ENCODE peak calls at places on chromosome 10, in four cellular contexts. H, N, M and W are unnamed samples. For H3K4me1, the result is how much of the 10 kb centered on the place peaks cover.

GRCh38 chr10:78805176-78805575 is 263.6 kb upstream of the ZMIZ1 start:
- DNase-seq in H (no peak), N (peak), M (peak), W (peak)

GRCh38 chr10:32190890-32191491 is 134.8 kb upstream of the KIF5B start:
- DNase-seq in H (peak), N (peak), M (no peak), W (no peak)

GRCh38 chr10:99832439-99832838 is 50.0 kb downstream of the ABCC2 start:
- DNase-seq in H (no peak), N (no peak), M (no peak), W (no peak)

GRCh38 chr10:107163086-107163880 is 1.2 kb downstream of the SORCS1 start:
- DNase-seq in H (peak), N (no peak), M (no peak), W (no peak)

GRCh38 chr10:106189254-106189653 is 975.3 kb downstream of the SORCS1 start:
- DNase-seq in H (peak), N (peak), M (no peak), W (no peak)

GRCh38 chr10:71998119-71998839 is 34.1 kb downstream of the CHST3 start:
- DNase-seq in H (no peak), N (peak), M (no peak), W (peak)

GRCh38 chr10:129517680-129518057 is 50.6 kb downstream of the MGMT start:
- DNase-seq in H (no peak), N (no peak), M (no peak), W (no peak)

GRCh38 chr10:31704195-31704594 is 224.4 kb downstream of the ARHGAP12 start:
- DNase-seq in H (no peak), N (no peak), M (no peak), W (no peak)

DNA sequence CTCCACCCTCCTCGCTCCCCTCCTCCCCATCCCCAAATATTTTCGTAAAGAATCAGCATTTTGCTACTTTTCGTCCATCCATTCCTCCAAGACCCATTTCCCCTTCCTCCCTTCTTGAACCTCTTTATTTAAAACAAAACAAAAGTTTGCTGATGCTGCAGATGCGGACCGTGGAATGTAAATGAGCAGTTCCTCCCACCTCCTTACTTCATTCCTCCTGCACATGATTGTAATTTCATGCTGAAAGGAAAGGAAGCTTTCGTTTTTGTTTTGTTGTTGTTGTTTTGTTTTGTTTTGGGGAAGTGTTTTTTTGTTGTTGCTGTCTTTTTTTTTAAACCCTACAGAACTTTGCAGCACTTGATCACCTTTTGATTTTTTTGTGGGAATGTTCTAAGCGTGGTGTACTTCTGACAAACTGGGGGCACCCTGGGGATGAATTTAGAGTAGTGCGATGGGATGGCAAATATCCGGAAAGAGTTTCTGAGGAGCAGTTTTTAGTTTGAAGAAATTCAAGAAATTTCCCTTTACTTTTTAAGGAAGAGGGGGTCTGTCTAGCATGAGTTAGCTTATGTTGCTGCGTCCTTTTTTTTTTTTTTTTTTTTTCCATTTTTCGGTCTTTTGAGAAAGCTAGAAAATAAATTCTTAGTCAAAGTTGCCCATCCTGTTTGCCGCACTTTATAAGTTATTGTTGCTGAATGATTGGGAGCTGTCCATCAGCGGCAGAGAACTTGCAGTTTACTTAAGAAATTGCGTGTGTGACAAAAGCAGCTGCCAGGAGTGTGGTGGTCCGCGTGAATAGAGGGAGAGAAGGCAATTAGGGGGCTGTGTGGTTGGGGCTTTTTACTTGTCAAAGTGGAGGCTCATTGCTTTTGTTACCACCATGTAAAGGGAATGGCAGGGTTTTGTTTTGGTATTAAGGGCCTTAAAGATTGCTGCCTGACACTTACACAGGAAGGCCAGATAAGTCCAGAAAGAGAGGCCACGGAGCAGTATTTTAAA is 177.5 kb downstream of the TCF7L2 start:
- DNase-seq in H (peak), N (no peak), M (no peak), W (no peak)
- H3K27ac ChIP-seq in H (peak), N (no peak), M (no peak), W (peak)

GRCh38 chr10:124705817-124706461 is 38.2 kb downstream of the FAM53B start:
- DNase-seq in H (no peak), N (no peak), M (no peak), W (no peak)
- H3K4me1 ChIP-seq in H (under half), N (under half), M (under half), W (half or more)

GRCh38 chr10:103448751-103449150 is 3.4 kb downstream of the CALHM2 start:
- DNase-seq in H (no peak), N (peak), M (no peak), W (peak)
- H3K4me3 ChIP-seq in H (peak), N (no peak), M (no peak), W (peak)

GRCh38 chr10:11655839-11656238 is 44.4 kb upstream of the USP6NL start:
- DNase-seq in H (no peak), N (no peak), M (no peak), W (no peak)
- H3K27ac ChIP-seq in H (no peak), N (no peak), M (no peak), W (no peak)

GRCh38 chr10:67110286-67110685 is 184.4 kb downstream of the LRRTM3 start:
- DNase-seq in H (no peak), N (no peak), M (no peak), W (no peak)

DNA sequence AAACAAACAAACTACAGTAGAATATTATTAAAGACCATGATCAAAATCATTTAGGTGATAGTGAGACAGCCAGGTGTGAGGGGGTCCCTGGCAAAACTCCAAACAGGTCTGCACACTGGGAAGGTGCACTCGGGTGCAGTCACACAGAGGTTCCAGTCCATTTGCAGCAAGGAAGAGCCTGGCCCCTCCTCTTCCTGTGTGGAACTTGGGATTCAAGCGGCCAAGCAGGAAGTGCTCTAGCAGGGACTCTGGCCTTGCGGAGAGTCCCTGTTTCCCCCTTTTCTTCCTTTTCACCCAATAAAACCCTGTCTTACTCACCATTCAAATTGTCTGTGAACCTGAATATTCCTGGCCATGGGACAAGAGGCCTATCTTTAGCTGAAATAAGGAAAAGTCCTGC is 181.8 kb downstream of the LRRTM3 start:
- DNase-seq in H (no peak), N (no peak), M (no peak), W (no peak)
- H3K4me1 ChIP-seq in H (under half), N (under half), M (under half), W (under half)

GRCh38 chr10:101217450-101218281 is 11.6 kb downstream of the LBX1 start:
- DNase-seq in H (peak), N (peak), M (peak), W (no peak)
- H3K4me3 ChIP-seq in H (no peak), N (peak), M (no peak), W (peak)

DNA sequence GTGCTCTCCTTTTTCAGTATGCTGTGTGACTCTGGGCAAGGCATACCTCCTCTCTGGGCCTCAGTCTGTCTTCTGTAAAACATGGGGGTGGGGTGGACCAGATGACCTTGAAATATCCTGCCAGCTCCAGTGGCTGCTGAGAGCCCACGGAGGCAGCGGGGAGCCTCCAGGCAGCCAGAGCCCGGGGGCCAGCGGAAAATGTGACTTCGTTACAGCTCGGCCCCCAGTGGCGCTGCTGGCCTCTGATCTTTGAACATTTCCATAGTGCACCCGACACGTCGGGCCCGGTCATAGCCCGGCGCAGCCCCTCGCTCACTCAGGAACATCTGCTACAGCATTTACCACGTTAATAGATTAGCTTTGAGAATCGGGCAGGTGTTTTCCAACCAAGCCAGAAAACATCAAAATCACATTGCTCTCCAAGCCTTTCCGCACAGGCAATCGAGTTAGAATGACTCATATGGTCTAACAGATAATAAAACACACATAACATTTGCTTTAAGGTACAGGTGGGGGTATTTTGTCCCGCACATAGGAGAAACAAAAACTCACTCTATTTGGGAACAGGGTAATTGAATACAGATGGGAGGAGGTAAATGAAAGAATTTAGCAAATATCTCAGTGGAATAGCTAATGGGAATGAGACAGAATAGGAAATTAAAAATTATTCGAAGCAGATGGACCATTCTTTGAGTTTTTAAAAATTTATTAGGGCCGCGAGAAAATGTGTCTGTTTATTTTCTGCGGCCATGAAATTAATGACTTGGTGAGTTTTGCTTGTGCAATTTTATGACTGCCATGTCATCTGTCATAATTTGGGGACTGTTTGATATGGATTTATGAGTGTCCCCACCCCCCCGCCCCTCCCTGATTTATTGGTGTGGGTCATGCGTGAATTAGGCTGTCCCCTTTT is 26.3 kb upstream of the COMTD1 start:
- DNase-seq in H (no peak), N (peak), M (peak), W (no peak)
- H3K27ac ChIP-seq in H (no peak), N (peak), M (peak), W (no peak)

GRCh38 chr10:33304553-33304952 is 29.9 kb downstream of the NRP1 start:
- DNase-seq in H (no peak), N (no peak), M (no peak), W (no peak)
- H3K4me1 ChIP-seq in H (under half), N (under half), M (under half), W (half or more)